ENCODE peak calls at places on chromosomes 4 and X, in eight cellular contexts. L, T, H, Q, Z, C, V and N are unnamed samples. For H3K4me1 and H3K36me3, the result is how much of the 10 kb centered on the place peaks cover.

GRCh38 chr4:54585321-54586000 is 72.3 kb upstream of the KIT start:
- DNase-seq in L (no peak), T (no peak), H (peak), Q (no peak), Z (no peak), C (no peak), V (no peak), N (no peak)

GRCh38 chr4:74449571-74450297 is 4.8 kb downstream of the AREG start:
- DNase-seq in L (no peak), T (no peak), H (peak), Q (no peak), Z (no peak), C (no peak), V (no peak), N (no peak)

GRCh38 chrX:13471269-13471668 is 98.1 kb upstream of the EGFL6 start:
- DNase-seq in L (peak), T (no peak), H (no peak), Q (no peak), Z (no peak), C (no peak), V (no peak), N (no peak)

GRCh38 chr4:106369456-106370060 is 980 bp upstream of the GIMD1 start:
- DNase-seq in L (peak), T (no peak), H (peak), Q (no peak), Z (no peak), C (peak), V (no peak), N (peak)

GRCh38 chr4:126627255-126627654 is 1005.5 kb upstream of the INTU start:
- DNase-seq in L (peak), T (no peak), H (peak), Q (no peak), Z (no peak), C (no peak), V (no peak), N (no peak)

GRCh38 chr4:46258436-46258835 is 131.5 kb downstream of the GABRA2 start:
- DNase-seq in L (no peak), T (no peak), H (no peak), Q (no peak), Z (no peak), C (no peak), V (no peak), N (no peak)

GRCh38 chr4:7716322-7716721 is 223.3 kb downstream of the AFAP1 start:
- DNase-seq in L (no peak), T (no peak), H (no peak), Q (no peak), Z (no peak), C (no peak), V (no peak), N (no peak)

GRCh38 chr4:110084154-110084553 is 114.3 kb downstream of the ELOVL6 start:
- DNase-seq in L (no peak), T (no peak), H (no peak), Q (no peak), Z (no peak), C (no peak), V (no peak), N (no peak)

GRCh38 chr4:165757426-165757825 is 115.6 kb upstream of the TLL1 start:
- DNase-seq in L (no peak), T (no peak), H (no peak), Q (no peak), Z (no peak), C (no peak), V (no peak), N (no peak)

GRCh38 chrX:122739770-122740169 is 444.3 kb upstream of the GRIA3 start:
- DNase-seq in L (peak), T (no peak), H (no peak), Q (no peak), Z (no peak), C (no peak), V (no peak), N (no peak)

GRCh38 chr4:148273501-148273986 is 168.7 kb downstream of the NR3C2 start:
- DNase-seq in L (peak), T (no peak), H (no peak), Q (no peak), Z (no peak), C (no peak), V (no peak), N (no peak)

GRCh38 chrX:115183980-115184379 is 5.2 kb upstream of the RBMXL3 start:
- DNase-seq in L (no peak), T (no peak), H (peak), Q (no peak), Z (no peak), C (no peak), V (no peak), N (no peak)

GRCh38 chrX:98029861-98030260 is 1146.2 kb downstream of the RPA4 start:
- DNase-seq in L (no peak), T (no peak), H (no peak), Q (no peak), Z (no peak), C (no peak), V (no peak), N (no peak)

GRCh38 chr4:11416767-11417113 is 12.0 kb downstream of the HS3ST1 start:
- DNase-seq in L (no peak), T (no peak), H (no peak), Q (no peak), Z (no peak), C (no peak), V (no peak), N (no peak)

GRCh38 chrX:623599-624323 is 6.8 kb upstream of the SHOX start:
- DNase-seq in L (peak), T (peak), H (no peak), Q (peak), Z (no peak), C (no peak), V (no peak), N (no peak)

GRCh38 chr4:98484031-98484430 is 174.4 kb downstream of the TSPAN5 start:
- DNase-seq in L (no peak), T (no peak), H (peak), Q (no peak), Z (no peak), C (no peak), V (no peak), N (no peak)

GRCh38 chr4:151957163-151957562 is 196.4 kb upstream of the GATB start:
- DNase-seq in L (peak), T (no peak), H (no peak), Q (no peak), Z (no peak), C (no peak), V (no peak), N (no peak)

GRCh38 chr4:84965558-84966381 is 720 bp downstream of the WDFY3 start:
- DNase-seq in L (peak), T (peak), H (peak), Q (no peak), Z (peak), C (peak), V (peak), N (no peak)

GRCh38 chrX:22392176-22392814 is 119.6 kb downstream of the CBLL2 start:
- DNase-seq in L (no peak), T (no peak), H (no peak), Q (no peak), Z (no peak), C (no peak), V (no peak), N (no peak)

GRCh38 chr4:153466637-153467153 is 535 bp downstream of the TMEM131L start:
- DNase-seq in L (peak), T (no peak), H (no peak), Q (no peak), Z (no peak), C (no peak), V (no peak), N (no peak)

GRCh38 chr4:153467154-153467896 is 1.2 kb downstream of the TMEM131L start:
- DNase-seq in L (peak), T (peak), H (peak), Q (peak), Z (peak), C (peak), V (peak), N (peak)

GRCh38 chr4:153465922-153466636 is at the start of gene TMEM131L:
- DNase-seq in L (peak), T (peak), H (peak), Q (peak), Z (peak), C (peak), V (peak), N (peak)

GRCh38 chr4:153467897-153468262 is 1.7 kb downstream of the TMEM131L start:
- DNase-seq in L (no peak), T (no peak), H (no peak), Q (no peak), Z (no peak), C (no peak), V (no peak), N (peak)

GRCh38 chr4:153468587-153468986 is 2.4 kb downstream of the TMEM131L start:
- DNase-seq in L (no peak), T (no peak), H (no peak), Q (no peak), Z (no peak), C (no peak), V (no peak), N (no peak)
- H3K4me1 ChIP-seq in L (under half), T (under half), H (under half), Q (half or more), Z (half or more), C (under half), V (half or more), N (half or more)

GRCh38 chr4:76088719-76089118 is 14.2 kb downstream of the ART3 start:
- DNase-seq in L (no peak), T (no peak), H (no peak), Q (no peak), Z (no peak), C (no peak), V (no peak), N (no peak)

GRCh38 chr4:76090241-76090691 is 15.8 kb downstream of the ART3 start:
- DNase-seq in L (no peak), T (peak), H (no peak), Q (no peak), Z (no peak), C (peak), V (peak), N (peak)

GRCh38 chr4:76084542-76084941 is 10.0 kb downstream of the ART3 start:
- DNase-seq in L (no peak), T (no peak), H (no peak), Q (no peak), Z (peak), C (no peak), V (no peak), N (no peak)

GRCh38 chr4:76083386-76083785 is 8.9 kb downstream of the ART3 start:
- DNase-seq in L (no peak), T (no peak), H (no peak), Q (no peak), Z (no peak), C (no peak), V (no peak), N (no peak)

GRCh38 chr4:76087007-76087769 is 12.7 kb downstream of the ART3 start:
- DNase-seq in L (peak), T (no peak), H (peak), Q (no peak), Z (peak), C (peak), V (no peak), N (no peak)
- H3K36me3 ChIP-seq in L (under half), T (under half), H (under half), Q (under half), Z (under half), C (under half), V (under half), N (under half)

DNA sequence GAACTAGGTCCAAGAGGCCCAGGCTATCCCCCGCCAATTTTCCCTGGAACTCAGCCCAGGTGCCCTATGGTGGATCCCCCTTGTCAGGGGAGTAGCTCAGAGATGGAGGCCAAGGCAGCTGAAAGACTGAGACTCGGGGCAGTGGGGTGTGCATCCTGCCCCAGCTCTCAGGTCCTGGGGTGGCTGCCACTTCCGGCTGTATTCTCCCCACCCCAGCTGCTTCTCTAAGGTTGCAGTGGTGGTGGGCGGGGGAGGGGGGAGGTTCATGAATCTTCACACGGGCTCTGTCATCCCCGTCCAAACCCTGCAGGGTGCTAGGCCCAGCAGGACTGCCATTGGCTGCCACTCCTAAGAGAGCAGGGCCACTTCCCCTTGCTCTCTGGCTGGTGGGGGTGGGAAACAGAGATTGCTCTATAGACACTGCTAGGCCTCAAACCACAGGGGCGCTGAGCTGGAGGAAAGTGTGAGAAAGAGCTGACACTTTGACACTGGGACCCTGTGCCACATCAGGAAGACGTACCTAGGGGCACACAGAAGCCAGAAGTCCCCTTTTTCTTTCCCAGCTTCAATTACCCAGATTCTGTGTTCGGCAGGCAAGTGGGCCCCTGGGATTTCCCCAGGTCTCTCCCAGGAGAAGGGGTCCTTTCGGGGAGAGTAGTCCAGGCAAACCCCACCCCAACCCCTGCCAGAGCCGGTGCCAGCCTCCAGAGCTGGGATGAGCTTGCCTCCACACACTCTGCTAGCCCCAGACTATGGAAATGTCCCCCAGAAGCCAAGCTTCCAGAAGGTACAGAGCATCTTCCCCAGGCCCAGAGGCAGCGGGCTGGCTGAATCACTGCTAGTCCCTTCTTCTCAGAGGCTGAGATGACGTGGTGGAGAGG is 1.6 kb downstream of the SASH3 start:
- DNase-seq in L (peak), T (peak), H (no peak), Q (peak), Z (peak), C (no peak), V (peak), N (peak)
- H3K27ac ChIP-seq in L (no peak), T (no peak), H (no peak), Q (peak), Z (no peak), C (peak), V (no peak), N (peak)

DNA sequence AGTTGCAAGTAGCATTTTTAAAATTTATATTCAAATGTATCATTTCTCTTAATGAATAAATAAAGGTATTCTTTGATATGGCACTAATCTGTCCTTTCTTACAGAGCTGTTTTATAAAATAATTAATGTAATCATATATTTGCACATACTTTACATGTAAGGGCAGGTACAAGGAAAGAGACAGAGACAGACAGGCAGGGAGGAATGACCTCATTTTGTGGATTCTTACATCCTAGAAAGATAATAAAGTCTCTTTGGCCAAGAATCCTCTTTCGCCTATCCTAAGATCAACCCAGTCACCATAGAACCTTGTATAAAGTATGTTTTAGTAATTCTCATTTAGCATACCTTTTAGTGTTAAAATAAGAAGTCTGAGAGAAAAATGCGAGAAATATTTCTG is 98.5 kb upstream of the CTSO start:
- DNase-seq in L (no peak), T (no peak), H (no peak), Q (no peak), Z (no peak), C (no peak), V (no peak), N (no peak)
- H3K4me1 ChIP-seq in L (under half), T (under half), H (under half), Q (under half), Z (under half), C (under half), V (under half), N (under half)

DNA sequence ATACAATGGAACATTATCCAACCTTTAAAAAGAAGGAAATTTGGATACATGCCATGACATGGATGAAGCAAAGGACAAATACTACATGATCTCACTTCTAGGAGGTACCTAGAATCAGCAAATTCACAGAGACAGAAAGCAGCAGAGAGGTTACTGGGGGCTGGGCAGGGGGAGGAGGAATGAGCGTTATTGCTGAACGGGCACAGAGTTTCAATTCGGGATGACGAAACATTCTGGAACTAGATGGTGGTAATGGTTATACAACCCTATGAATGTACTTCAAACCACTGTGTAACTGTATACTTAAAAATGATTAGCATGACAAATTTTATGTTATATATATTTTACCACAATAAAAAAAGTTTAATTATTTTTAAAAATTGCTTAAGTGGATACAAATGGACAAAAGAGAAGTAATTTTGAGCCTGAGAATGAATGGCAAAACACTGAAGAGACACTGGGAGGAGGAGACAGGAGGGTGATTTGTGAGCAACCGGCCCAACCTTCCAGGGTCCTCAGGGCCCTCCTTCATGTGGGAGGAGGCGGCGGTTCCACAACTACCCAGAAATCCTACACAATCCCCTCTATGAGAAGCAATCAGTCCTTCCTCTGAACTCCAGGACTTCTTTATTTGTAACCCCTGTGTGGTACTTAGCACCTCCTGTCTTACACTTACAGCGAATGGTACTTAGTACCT is 14.1 kb downstream of the ACSL1 start:
- DNase-seq in L (no peak), T (no peak), H (no peak), Q (no peak), Z (peak), C (no peak), V (peak), N (no peak)
- H3K36me3 ChIP-seq in L (under half), T (under half), H (under half), Q (under half), Z (under half), C (under half), V (under half), N (under half)

GRCh38 chr4:2172627-2173231 is 69.2 kb downstream of the HAUS3 start:
- DNase-seq in L (no peak), T (no peak), H (no peak), Q (no peak), Z (no peak), C (no peak), V (no peak), N (peak)
- H3K27ac ChIP-seq in L (no peak), T (no peak), H (no peak), Q (no peak), Z (no peak), C (no peak), V (no peak), N (peak)

GRCh38 chr4:154603033-154603943 is 9.2 kb downstream of the FGG start:
- DNase-seq in L (no peak), T (no peak), H (no peak), Q (no peak), Z (no peak), C (no peak), V (no peak), N (no peak)

GRCh38 chr4:154609532-154609931 is 2.9 kb downstream of the FGG start:
- DNase-seq in L (no peak), T (no peak), H (no peak), Q (no peak), Z (no peak), C (no peak), V (no peak), N (no peak)

GRCh38 chr4:154604696-154605200 is 7.7 kb downstream of the FGG start:
- DNase-seq in L (no peak), T (no peak), H (peak), Q (no peak), Z (no peak), C (no peak), V (no peak), N (no peak)

GRCh38 chr4:154608555-154609252 is 3.8 kb downstream of the FGG start:
- DNase-seq in L (no peak), T (no peak), H (no peak), Q (no peak), Z (no peak), C (no peak), V (no peak), N (no peak)

DNA sequence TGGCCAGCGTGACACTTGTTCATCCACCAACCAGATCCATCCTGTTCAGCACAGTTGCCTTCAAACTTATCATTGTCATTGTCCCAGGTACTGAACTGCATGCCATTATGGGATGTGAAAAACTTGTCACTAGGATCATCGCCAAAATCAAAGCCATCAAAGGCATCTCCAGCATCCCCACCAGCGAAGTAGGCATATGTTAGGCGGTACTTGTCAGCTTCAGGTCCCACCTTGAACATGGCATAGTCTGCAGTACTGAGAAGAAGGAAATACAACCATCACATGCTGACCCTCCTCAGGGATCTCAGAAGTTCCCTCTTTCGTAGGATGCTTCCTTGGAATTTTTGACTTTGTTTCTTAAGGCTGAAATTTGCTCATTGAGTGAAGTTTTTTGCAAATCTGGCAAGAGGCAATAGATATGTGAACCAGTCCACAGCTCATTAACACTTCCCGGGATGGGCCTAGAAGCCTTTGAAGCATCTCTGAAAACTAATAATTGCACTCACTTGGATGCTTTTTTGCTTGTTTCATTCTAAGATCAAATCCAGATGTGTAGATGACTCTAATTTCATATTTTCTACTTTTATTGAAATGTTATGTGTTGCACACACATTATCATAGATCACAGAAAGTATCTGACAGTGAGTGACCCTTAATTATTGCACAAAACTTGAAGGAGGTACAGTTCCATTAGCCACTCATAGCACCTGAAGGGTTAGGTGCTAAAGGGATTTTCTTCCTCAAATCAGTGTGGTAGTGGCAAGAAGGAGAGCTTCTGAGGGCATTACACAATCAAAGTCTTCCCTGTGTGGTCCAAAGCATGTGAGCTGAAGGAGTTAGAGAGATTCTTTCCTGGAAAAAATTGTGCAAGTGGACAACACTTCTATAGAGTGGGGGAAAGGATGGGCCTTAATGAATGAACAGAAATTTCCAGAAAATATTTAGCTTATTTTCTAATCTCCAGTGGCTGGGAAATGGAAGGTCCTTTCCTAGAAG is 5.4 kb downstream of the FGG start:
- DNase-seq in L (no peak), T (no peak), H (no peak), Q (no peak), Z (no peak), C (no peak), V (no peak), N (no peak)
- H3K4me1 ChIP-seq in L (under half), T (under half), H (under half), Q (under half), Z (under half), C (under half), V (under half), N (under half)